ENCODE peak calls at places on chromosomes 2 and 18, in five cellular contexts. C is left lung, G is cardiac muscle cell, Q is hepatocyte, Y is small intestine. H is an unnamed sample. For H3K4me1, the result is how much of the 10 kb centered on the place peaks cover.

GRCh38 chr2:30237346-30238142 is 6.2 kb downstream of the LBH start:
- DNase-seq in C (no peak), G (no peak), Y (no peak), Q (no peak), H (no peak)

GRCh38 chr2:84833481-84834150 is 47.3 kb downstream of the TRABD2A start:
- DNase-seq in Q (no peak), C (no peak), G (no peak), Y (no peak), H (no peak)

GRCh38 chr2:10844083-10844482 is 31.5 kb upstream of the PDIA6 start:
- DNase-seq in C (peak), G (peak), Q (peak), Y (peak), H (peak)

GRCh38 chr18:77065221-77065981 is 67.2 kb downstream of the MBP start:
- DNase-seq in G (no peak), C (peak), Q (peak), Y (peak), H (peak)

GRCh38 chr2:75276093-75277055 is 77.1 kb upstream of the TACR1 start:
- DNase-seq in Q (no peak), G (no peak), Y (no peak), C (no peak), H (peak)

GRCh38 chr2:176118606-176119370 is 2.2 kb downstream of the HOXD10 start:
- DNase-seq in C (no peak), G (no peak), Q (no peak), Y (no peak), H (no peak)

GRCh38 chr2:164954186-164954585 is 1.1 kb downstream of the SLC38A11 start:
- DNase-seq in C (no peak), Y (no peak), G (no peak), Q (no peak), H (no peak)

GRCh38 chr2:73268831-73269685 is 15.2 kb downstream of the FBXO41 start:
- DNase-seq in G (peak), C (peak), Y (peak), Q (peak), H (peak)

GRCh38 chr18:13611058-13611615 is 115.2 kb downstream of the FAM210A start:
- DNase-seq in Q (peak), G (no peak), Y (no peak), C (no peak), H (no peak)

DNA sequence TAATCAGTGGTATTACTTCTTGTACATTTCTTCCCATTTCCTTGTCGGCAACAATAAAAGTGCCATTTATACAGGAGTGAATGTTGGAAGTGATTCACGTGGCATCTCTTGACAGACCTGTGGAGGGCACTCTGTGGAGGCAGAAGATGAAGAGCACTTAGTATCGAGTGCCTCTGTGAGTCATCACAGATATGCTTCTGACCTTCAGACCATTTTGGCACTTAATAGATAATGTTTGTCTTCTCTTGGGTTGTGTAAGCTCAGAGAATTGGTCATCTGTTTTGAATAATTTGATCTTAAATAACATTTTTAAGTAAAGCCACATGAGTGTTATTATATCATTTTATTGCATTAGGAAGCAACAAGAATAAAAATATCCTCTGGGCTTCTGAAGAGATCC is 305.5 kb downstream of the PTPRM start:
- DNase-seq in G (peak), C (no peak), Y (peak), Q (peak), H (no peak)
- H3K4me1 ChIP-seq in G (under half), C (under half), Y (under half), Q (under half), H (under half)

GRCh38 chr2:241770185-241770935 is 6.3 kb upstream of the GAL3ST2 start:
- DNase-seq in Y (no peak), G (peak), C (no peak), Q (peak), H (no peak)

GRCh38 chr2:241770936-241771285 is 5.7 kb upstream of the GAL3ST2 start:
- DNase-seq in G (no peak), Y (no peak), C (no peak), Q (no peak), H (no peak)

GRCh38 chr2:241771286-241772062 is 5.1 kb upstream of the GAL3ST2 start:
- DNase-seq in Q (no peak), G (no peak), Y (no peak), C (no peak), H (no peak)

GRCh38 chr2:241773511-241774418 is 2.9 kb upstream of the GAL3ST2 start:
- DNase-seq in C (no peak), Y (peak), Q (no peak), G (no peak), H (no peak)

DNA sequence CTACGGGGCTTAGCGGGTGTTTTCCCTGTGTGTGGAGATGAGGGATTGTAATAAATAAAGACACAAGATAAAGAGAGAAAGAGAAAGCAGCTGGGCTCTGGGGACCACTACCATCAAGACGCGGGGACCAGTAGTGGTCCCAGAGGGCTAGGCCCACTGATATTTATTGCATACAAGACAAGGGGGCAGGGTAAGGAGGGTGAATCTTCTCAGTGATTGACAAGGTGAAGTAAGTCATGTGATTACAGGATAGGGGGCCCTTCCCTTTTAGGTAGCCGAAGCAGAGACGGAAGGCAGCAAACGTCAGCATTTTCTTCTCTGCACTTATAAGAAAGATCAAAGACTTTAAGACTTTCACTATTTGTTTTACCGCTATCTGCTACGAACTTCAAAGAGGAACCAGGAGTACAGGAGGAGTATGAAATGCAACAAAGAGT is 4.5 kb upstream of the GAL3ST2 start:
- DNase-seq in Q (no peak), C (no peak), Y (peak), G (no peak), H (no peak)
- H3K4me1 ChIP-seq in Q (under half), C (under half), Y (under half), G (under half), H (under half)

GRCh38 chr2:70671059-70671685 is 96.8 kb downstream of the ADD2 start:
- DNase-seq in Y (no peak), G (no peak), Q (no peak), C (no peak), H (no peak)
- H3K4me1 ChIP-seq in Y (under half), G (under half), Q (under half), C (under half), H (under half)

GRCh38 chr2:60540054-60540453 is 13.4 kb downstream of the BCL11A start:
- DNase-seq in Y (no peak), C (no peak), Q (no peak), G (no peak), H (no peak)
- H3K4me1 ChIP-seq in Y (under half), C (under half), Q (half or more), G (under half), H (half or more)

DNA sequence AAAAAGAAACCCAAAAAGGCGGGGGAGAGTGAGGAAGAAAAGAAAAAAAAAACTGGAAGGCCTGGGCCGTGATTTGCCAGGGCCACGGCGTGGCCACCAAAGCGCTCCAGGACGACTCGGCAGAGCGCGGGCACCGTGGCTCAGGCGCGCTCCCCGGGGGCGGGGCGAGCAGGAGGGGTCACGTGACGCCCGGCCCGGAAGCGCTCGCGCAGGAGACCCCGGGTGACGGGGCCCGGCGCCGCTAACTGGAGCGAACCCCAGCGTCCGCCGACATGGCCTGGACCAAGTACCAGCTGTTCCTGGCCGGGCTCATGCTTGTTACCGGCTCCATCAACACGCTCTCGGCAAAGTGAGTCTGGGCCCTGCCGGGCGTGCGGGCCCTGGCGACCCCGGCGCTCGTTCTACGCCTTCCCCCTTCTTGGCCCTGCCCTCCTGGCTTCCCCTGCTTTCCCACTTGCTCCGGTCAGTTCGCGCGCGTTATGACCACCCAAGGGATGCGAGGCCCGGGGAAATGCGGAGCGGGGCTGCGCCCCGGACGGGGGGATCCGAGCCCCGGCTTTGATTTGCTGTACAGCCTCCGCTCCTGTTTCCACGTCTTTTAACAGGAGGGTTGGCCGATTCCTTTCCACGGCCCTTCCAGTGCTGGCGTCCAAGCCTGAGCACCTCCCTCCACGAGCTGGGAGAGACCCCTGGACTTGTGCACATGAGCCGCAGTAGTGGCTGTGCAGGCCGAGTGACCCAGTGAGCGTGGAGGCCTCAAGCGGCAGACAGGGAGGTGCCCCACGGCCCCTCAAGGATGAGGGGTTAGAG is at the start of gene SLC35F6:
- DNase-seq in C (peak), G (peak), Y (peak), Q (peak), H (no peak)
- H3K4me1 ChIP-seq in C (half or more), G (under half), Y (under half), Q (under half), H (under half)

GRCh38 chr18:74281011-74281638 is 10.6 kb downstream of the CYB5A start:
- DNase-seq in Q (no peak), C (no peak), Y (no peak), G (no peak), H (no peak)

GRCh38 chr18:74276609-74277008 is 15.2 kb downstream of the CYB5A start:
- DNase-seq in C (no peak), G (no peak), Q (no peak), Y (no peak), H (no peak)

GRCh38 chr18:74281639-74282358 is 10.0 kb downstream of the CYB5A start:
- DNase-seq in C (no peak), Y (no peak), Q (no peak), G (no peak), H (no peak)

GRCh38 chr18:74278058-74278457 is 13.7 kb downstream of the CYB5A start:
- DNase-seq in C (no peak), G (no peak), Q (peak), Y (peak), H (no peak)

DNA sequence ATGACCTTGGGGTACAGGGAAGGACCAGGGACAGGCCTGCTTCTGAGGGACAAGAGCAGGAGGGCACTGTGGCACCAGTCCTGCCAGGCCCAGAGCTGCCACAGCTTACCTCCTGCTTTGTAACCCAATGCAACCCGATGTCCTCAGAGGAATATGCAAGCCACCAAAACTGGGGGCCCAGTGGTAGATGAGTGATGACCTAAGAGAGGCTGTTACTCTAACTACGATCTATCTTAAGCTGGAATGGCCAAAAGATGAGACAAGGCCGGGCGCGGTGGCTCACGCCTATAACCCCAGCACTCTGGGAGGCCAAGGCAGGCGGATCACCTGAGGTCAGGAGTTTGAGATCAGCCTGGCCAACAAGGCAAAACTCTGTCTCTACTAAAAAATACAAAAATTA is 12.8 kb downstream of the CYB5A start:
- DNase-seq in Y (no peak), Q (no peak), C (no peak), G (no peak), H (no peak)
- H3K4me1 ChIP-seq in Y (under half), Q (half or more), C (half or more), G (under half), H (under half)

GRCh38 chr2:20556756-20557155 is 94.1 kb downstream of the HS1BP3 start:
- DNase-seq in Q (no peak), Y (no peak), C (no peak), G (no peak), H (no peak)
- H3K4me1 ChIP-seq in Q (under half), Y (under half), C (under half), G (under half), H (under half)

GRCh38 chr2:223047260-223047761 is 4.7 kb upstream of the KCNE4 start:
- DNase-seq in C (no peak), G (peak), Y (no peak), Q (peak), H (no peak)
- H3K4me1 ChIP-seq in C (under half), G (under half), Y (under half), Q (under half), H (under half)

DNA sequence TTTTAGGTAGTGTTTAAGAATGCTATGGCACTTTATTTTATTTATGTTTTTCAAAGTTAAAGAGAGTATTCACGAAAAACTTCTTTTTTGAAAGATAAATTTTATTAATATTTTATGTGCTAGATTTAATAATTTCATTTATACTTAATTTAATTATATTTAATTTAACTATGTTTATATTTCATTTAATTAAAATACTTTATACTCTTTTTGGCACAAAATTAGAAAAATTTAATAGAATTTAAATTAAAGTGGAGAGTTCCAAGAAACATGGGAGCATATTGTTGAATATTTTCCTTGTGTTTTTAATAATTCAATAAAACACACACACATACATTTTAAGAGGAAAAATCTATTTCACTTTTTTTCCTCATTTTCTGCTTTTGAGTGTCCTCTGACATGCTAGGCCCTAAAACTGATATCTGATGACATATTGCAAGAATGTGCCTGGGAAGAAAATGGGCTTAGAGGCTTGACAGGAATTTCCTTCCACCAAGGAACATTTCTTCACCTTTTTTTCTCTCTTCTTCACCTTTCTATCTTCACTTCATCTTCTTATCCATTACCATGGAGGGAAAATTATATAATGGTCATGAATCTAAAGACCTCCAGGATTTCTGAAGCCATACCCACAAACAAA is 15.4 kb downstream of the ARHGAP28 start:
- DNase-seq in C (no peak), Y (no peak), Q (no peak), G (no peak), H (no peak)
- H3K4me1 ChIP-seq in C (under half), Y (under half), Q (under half), G (under half), H (under half)

H was measured in foreskin keratinocyte.